ENCODE peak calls at places on chromosomes 7 and 10, in nine cellular contexts. X is GM12878; E is A549; D is skeletal muscle cell; O is T-helper 1 cell; M is activated CD8-positive, alpha-beta memory T cell treated with anti-CD3 and anti-CD28 coated beads, Interleukin-2, amount 50 U/mL, for 48 hours; I is activated CD4-positive, CD25-positive, alpha-beta regulatory T cell treated with anti-CD3 and anti-CD28 coated beads, Interleukin-2, amount 50 U/mL, for 72 hours; C is foreskin fibroblast; G is T1000. R is an unnamed sample.

GRCh38 chr7:96034940-96035727 is 262.8 kb downstream of the DYNC1I1 start:
- DNase-seq in E (no peak), G (no peak), O (no peak), I (no peak), C (no peak), M (no peak), D (no peak), X (no peak), R (no peak)

GRCh38 chr10:76640765-76641164 is 996.8 kb downstream of the KCNMA1 start:
- DNase-seq in C (peak), M (no peak), E (no peak), O (no peak), G (no peak), X (no peak), I (no peak), D (no peak), R (no peak)

GRCh38 chr7:73977626-73978618 is 50.1 kb upstream of the ELN start:
- DNase-seq in O (no peak), M (no peak), X (no peak), C (peak), E (no peak), I (no peak), D (no peak), G (no peak), R (no peak)

GRCh38 chr10:52210161-52210560 is 103.9 kb upstream of the DKK1 start:
- DNase-seq in M (no peak), D (no peak), I (no peak), C (no peak), X (no peak), O (no peak), G (no peak), E (no peak), R (no peak)

GRCh38 chr10:80924063-80924952 is 386.6 kb downstream of the SH2D4B start:
- DNase-seq in C (peak), D (no peak), M (peak), E (peak), I (no peak), G (peak), X (no peak), O (no peak), R (no peak)

GRCh38 chr10:77905086-77905735 is 21.3 kb downstream of the DLG5 start:
- DNase-seq in C (no peak), I (no peak), M (no peak), O (no peak), E (no peak), D (no peak), G (no peak), X (no peak), R (no peak)

GRCh38 chr10:129771024-129771423 is 193.1 kb downstream of the EBF3 start:
- DNase-seq in D (no peak), G (no peak), C (no peak), M (peak), E (no peak), I (no peak), O (no peak), X (no peak), R (no peak)

GRCh38 chr10:110671788-110672579 is 27.8 kb downstream of the RBM20 start:
- DNase-seq in M (peak), X (peak), I (peak), G (no peak), C (peak), E (peak), O (peak), D (no peak), R (no peak)

GRCh38 chr7:130939285-130940095 is 205.5 kb upstream of the KLF14 start:
- DNase-seq in O (no peak), X (no peak), G (no peak), M (no peak), E (no peak), D (no peak), C (no peak), I (no peak), R (no peak)

GRCh38 chr7:139099181-139099947 is 10.2 kb downstream of the ZC3HAV1 start:
- DNase-seq in E (no peak), D (no peak), M (no peak), G (no peak), X (no peak), C (peak), O (no peak), I (no peak), R (no peak)